ENCODE peak calls at places on chromosomes 1 and 21, in eight cellular contexts. Y is NCI-H1092 treated with DMSO at 0.1 percent for 48 hours, F is upper lobe of left lung, J is sigmoid colon, T is hypothalamus, P is NCI-H460, O is ascending aorta, A is colonic mucosa. M is an unnamed sample.

GRCh38 chr1:150972417-150972940 is 2.2 kb downstream of the CERS2 start:
- DNase-seq in Y (no peak), F (no peak), J (no peak), T (no peak), P (no peak), O (no peak), A (no peak), M (no peak)

GRCh38 chr1:33093004-33093403 is 12.1 kb downstream of the AZIN2 start:
- DNase-seq in Y (no peak), F (no peak), J (no peak), T (no peak), P (no peak), O (no peak), A (no peak), M (no peak)

GRCh38 chr1:173297798-173298391 is 90.8 kb upstream of the TNFSF4 start:
- DNase-seq in Y (no peak), F (no peak), J (no peak), T (no peak), P (no peak), O (no peak), A (no peak), M (no peak)

GRCh38 chr1:101683136-101683535 is 313.6 kb downstream of the OLFM3 start:
- DNase-seq in Y (no peak), F (no peak), J (no peak), T (no peak), P (no peak), O (no peak), A (no peak), M (no peak)

GRCh38 chr1:206128192-206128591 is 11.0 kb upstream of the AVPR1B start:
- DNase-seq in Y (no peak), F (no peak), J (no peak), T (no peak), P (no peak), O (no peak), A (no peak), M (no peak)

GRCh38 chr21:45060675-45061311 is 13.6 kb upstream of the ADARB1 start:
- DNase-seq in Y (no peak), F (no peak), J (no peak), T (no peak), P (no peak), O (no peak), A (no peak), M (no peak)

GRCh38 chr1:86218859-86219258 is 62.3 kb upstream of the COL24A1 start:
- DNase-seq in Y (no peak), F (no peak), J (no peak), T (no peak), P (no peak), O (no peak), A (no peak), M (no peak)

GRCh38 chr1:99456536-99456935 is 189.4 kb upstream of the PALMD start:
- DNase-seq in Y (no peak), F (no peak), J (no peak), T (no peak), P (no peak), O (no peak), A (no peak), M (no peak)

GRCh38 chr21:45769239-45769758 is 125.8 kb downstream of the PCBP3 start:
- DNase-seq in Y (no peak), F (no peak), J (no peak), T (no peak), P (no peak), O (no peak), A (no peak), M (no peak)

GRCh38 chr1:116504308-116505156 is 66.3 kb downstream of the CD58 start:
- DNase-seq in Y (no peak), F (no peak), J (peak; percentile 82), T (peak; percentile 30), P (peak; percentile 45), O (peak; percentile 75), A (no peak), M (peak; percentile 67)

GRCh38 chr21:28537371-28538079 is 455.2 kb downstream of the LTN1 start:
- DNase-seq in Y (no peak), F (no peak), J (no peak), T (no peak), P (no peak), O (no peak), A (no peak), M (no peak)

GRCh38 chr1:247056071-247056470 is 22.5 kb downstream of the ZNF670 start:
- DNase-seq in Y (no peak), F (no peak), J (no peak), T (no peak), P (no peak), O (no peak), A (no peak), M (no peak)

GRCh38 chr1:159011701-159012100 is 2.0 kb downstream of the IFI16 start:
- DNase-seq in Y (no peak), F (no peak), J (no peak), T (no peak), P (no peak), O (no peak), A (no peak), M (no peak)

GRCh38 chr1:119647228-119647733 is 785 bp downstream of the ZNF697 start:
- DNase-seq in Y (peak; percentile 21), F (peak; percentile 38), J (peak; percentile 74), T (no peak), P (no peak), O (no peak), A (no peak), M (no peak)

GRCh38 chr1:154182342-154183044 is 9.4 kb downstream of the TPM3 start:
- DNase-seq in Y (peak; percentile 35), F (peak; percentile 93), J (peak; percentile 83), T (peak; percentile 46), P (peak; percentile 48), O (peak; percentile 33), A (peak; percentile 92), M (peak; percentile 86)

GRCh38 chr1:1306661-1307260 is 969 bp downstream of the ACAP3 start:
- DNase-seq in Y (no peak), F (peak; percentile 62), J (no peak), T (no peak), P (no peak), O (no peak), A (peak; percentile 53), M (no peak)

GRCh38 chr1:52659356-52659755 is 26.4 kb downstream of the SHISAL2A start:
- DNase-seq in Y (no peak), F (no peak), J (no peak), T (no peak), P (no peak), O (no peak), A (no peak), M (no peak)

GRCh38 chr1:34929853-34930701 is 627 bp upstream of the DLGAP3 start:
- DNase-seq in Y (peak; percentile 21), F (peak; percentile 77), J (no peak), T (no peak), P (no peak), O (no peak), A (no peak), M (no peak)

GRCh38 chr1:40404670-40405462 is 31.3 kb downstream of the SMAP2 start:
- DNase-seq in Y (peak; percentile 77), F (no peak), J (no peak), T (peak; percentile 49), P (peak; percentile 40), O (no peak), A (no peak), M (no peak)

GRCh38 chr1:29388170-29388569 is 151.8 kb downstream of the PTPRU start:
- DNase-seq in Y (no peak), F (no peak), J (no peak), T (no peak), P (no peak), O (no peak), A (peak; percentile 4), M (no peak)

GRCh38 chr1:31815752-31816484 is at the start of gene SPOCD1:
- DNase-seq in Y (no peak), F (peak; percentile 94), J (peak; percentile 81), T (no peak), P (peak; percentile 86), O (no peak), A (peak; percentile 94), M (peak; percentile 91)

GRCh38 chr1:154474802-154475201 is 27.2 kb upstream of the TDRD10 start:
- DNase-seq in Y (no peak), F (no peak), J (peak; percentile 81), T (peak; percentile 77), P (no peak), O (no peak), A (peak; percentile 92), M (peak; percentile 90)

GRCh38 chr1:198267921-198268320 is 111.1 kb downstream of the NEK7 start:
- DNase-seq in Y (no peak), F (no peak), J (no peak), T (no peak), P (no peak), O (no peak), A (no peak), M (no peak)

GRCh38 chr21:33230518-33231324 is 983 bp downstream of the IFNAR2 start:
- DNase-seq in Y (peak; percentile 38), F (no peak), J (peak; percentile 76), T (peak; percentile 29), P (no peak), O (no peak), A (peak; percentile 57), M (peak; percentile 66)

GRCh38 chr1:25568090-25568833 is 24.9 kb downstream of the LDLRAP1 start:
- DNase-seq in Y (no peak), F (peak; percentile 58), J (peak; percentile 83), T (no peak), P (no peak), O (no peak), A (no peak), M (no peak)

GRCh38 chr1:16204634-16205332 is 7.7 kb downstream of the ARHGEF19 start:
- DNase-seq in Y (peak; percentile 54), F (no peak), J (peak; percentile 73), T (no peak), P (no peak), O (no peak), A (peak; percentile 53), M (peak; percentile 53)